ENCODE peak calls at places on chromosomes 5 and 9, in six cellular contexts. One of them, this sample, is unnamed.

GRCh38 chr9:93297659-93298497 is 113.9 kb downstream of the WNK2 start:
- DNase-seq in Calu3: no peak
- DNase-seq in fibroblast of the aortic adventitia: no peak
- DNase-seq in mammary epithelial cell: no peak
- DNase-seq in NCI-H1092: peak; percentile 35
- DNase-seq in stimulated activated CD4-positive, alpha-beta T cell treated with anti-CD3 and anti-CD28 coated beads, Interleukin-1b, Interleukin-23, amount 100 ng/mL, for 4 hours: no peak
- DNase-seq in this sample: no peak

GRCh38 chr5:32222723-32223470 is 48.8 kb upstream of the GOLPH3 start:
- DNase-seq in Calu3: no peak
- DNase-seq in fibroblast of the aortic adventitia: no peak
- DNase-seq in mammary epithelial cell: no peak
- DNase-seq in NCI-H1092: no peak
- DNase-seq in stimulated activated CD4-positive, alpha-beta T cell treated with anti-CD3 and anti-CD28 coated beads, Interleukin-1b, Interleukin-23, amount 100 ng/mL, for 4 hours: no peak
- DNase-seq in this sample: no peak

GRCh38 chr9:96350866-96351265 is 32.6 kb downstream of the SLC35D2 start:
- DNase-seq in Calu3: no peak
- DNase-seq in fibroblast of the aortic adventitia: no peak
- DNase-seq in mammary epithelial cell: no peak
- DNase-seq in NCI-H1092: no peak
- DNase-seq in stimulated activated CD4-positive, alpha-beta T cell treated with anti-CD3 and anti-CD28 coated beads, Interleukin-1b, Interleukin-23, amount 100 ng/mL, for 4 hours: no peak
- DNase-seq in this sample: no peak

GRCh38 chr9:129408535-129409215 is 212.2 kb downstream of the C9orf50 start:
- DNase-seq in Calu3: peak; percentile 16
- DNase-seq in fibroblast of the aortic adventitia: no peak
- DNase-seq in mammary epithelial cell: no peak
- DNase-seq in NCI-H1092: no peak
- DNase-seq in stimulated activated CD4-positive, alpha-beta T cell treated with anti-CD3 and anti-CD28 coated beads, Interleukin-1b, Interleukin-23, amount 100 ng/mL, for 4 hours: no peak
- DNase-seq in this sample: no peak

GRCh38 chr9:72856985-72857631 is 95.7 kb downstream of the ALDH1A1 start:
- DNase-seq in Calu3: peak; percentile 45
- DNase-seq in fibroblast of the aortic adventitia: peak; percentile 85
- DNase-seq in mammary epithelial cell: peak; percentile 49
- DNase-seq in NCI-H1092: no peak
- DNase-seq in stimulated activated CD4-positive, alpha-beta T cell treated with anti-CD3 and anti-CD28 coated beads, Interleukin-1b, Interleukin-23, amount 100 ng/mL, for 4 hours: no peak
- DNase-seq in this sample: no peak

GRCh38 chr5:11619339-11620028 is 284.8 kb downstream of the CTNND2 start:
- DNase-seq in Calu3: peak; percentile 18
- DNase-seq in fibroblast of the aortic adventitia: no peak
- DNase-seq in mammary epithelial cell: no peak
- DNase-seq in NCI-H1092: no peak
- DNase-seq in stimulated activated CD4-positive, alpha-beta T cell treated with anti-CD3 and anti-CD28 coated beads, Interleukin-1b, Interleukin-23, amount 100 ng/mL, for 4 hours: no peak
- DNase-seq in this sample: no peak

GRCh38 chr9:12091865-12092527 is 601.2 kb upstream of the TYRP1 start:
- DNase-seq in Calu3: no peak
- DNase-seq in fibroblast of the aortic adventitia: no peak
- DNase-seq in mammary epithelial cell: no peak
- DNase-seq in NCI-H1092: no peak
- DNase-seq in stimulated activated CD4-positive, alpha-beta T cell treated with anti-CD3 and anti-CD28 coated beads, Interleukin-1b, Interleukin-23, amount 100 ng/mL, for 4 hours: no peak
- DNase-seq in this sample: no peak

GRCh38 chr5:172788771-172789686 is 18.0 kb upstream of the DUSP1 start:
- DNase-seq in Calu3: no peak
- DNase-seq in fibroblast of the aortic adventitia: peak; percentile 63
- DNase-seq in mammary epithelial cell: no peak
- DNase-seq in NCI-H1092: no peak
- DNase-seq in stimulated activated CD4-positive, alpha-beta T cell treated with anti-CD3 and anti-CD28 coated beads, Interleukin-1b, Interleukin-23, amount 100 ng/mL, for 4 hours: no peak
- DNase-seq in this sample: no peak

GRCh38 chr5:170159101-170159698 is 53.5 kb downstream of the FOXI1 start:
- DNase-seq in Calu3: no peak
- DNase-seq in fibroblast of the aortic adventitia: peak; percentile 16
- DNase-seq in mammary epithelial cell: peak; percentile 46
- DNase-seq in NCI-H1092: no peak
- DNase-seq in stimulated activated CD4-positive, alpha-beta T cell treated with anti-CD3 and anti-CD28 coated beads, Interleukin-1b, Interleukin-23, amount 100 ng/mL, for 4 hours: no peak
- DNase-seq in this sample: no peak

GRCh38 chr5:143812085-143812705 is at the start of gene HMHB1:
- DNase-seq in Calu3: no peak
- DNase-seq in fibroblast of the aortic adventitia: no peak
- DNase-seq in mammary epithelial cell: no peak
- DNase-seq in NCI-H1092: no peak
- DNase-seq in stimulated activated CD4-positive, alpha-beta T cell treated with anti-CD3 and anti-CD28 coated beads, Interleukin-1b, Interleukin-23, amount 100 ng/mL, for 4 hours: no peak
- DNase-seq in this sample: no peak

GRCh38 chr5:145682197-145682895 is 152.8 kb downstream of the PRELID2 start:
- DNase-seq in Calu3: no peak
- DNase-seq in fibroblast of the aortic adventitia: peak; percentile 37
- DNase-seq in mammary epithelial cell: no peak
- DNase-seq in NCI-H1092: no peak
- DNase-seq in stimulated activated CD4-positive, alpha-beta T cell treated with anti-CD3 and anti-CD28 coated beads, Interleukin-1b, Interleukin-23, amount 100 ng/mL, for 4 hours: no peak
- DNase-seq in this sample: no peak

GRCh38 chr9:6941527-6941926 is 183.8 kb downstream of the KDM4C start:
- DNase-seq in Calu3: no peak
- DNase-seq in fibroblast of the aortic adventitia: no peak
- DNase-seq in mammary epithelial cell: no peak
- DNase-seq in NCI-H1092: no peak
- DNase-seq in stimulated activated CD4-positive, alpha-beta T cell treated with anti-CD3 and anti-CD28 coated beads, Interleukin-1b, Interleukin-23, amount 100 ng/mL, for 4 hours: no peak
- DNase-seq in this sample: no peak

GRCh38 chr5:59066367-59067163 is 483.7 kb downstream of the RAB3C start:
- DNase-seq in Calu3: no peak
- DNase-seq in fibroblast of the aortic adventitia: peak; percentile 47
- DNase-seq in mammary epithelial cell: peak; percentile 50
- DNase-seq in NCI-H1092: no peak
- DNase-seq in stimulated activated CD4-positive, alpha-beta T cell treated with anti-CD3 and anti-CD28 coated beads, Interleukin-1b, Interleukin-23, amount 100 ng/mL, for 4 hours: no peak
- DNase-seq in this sample: no peak

GRCh38 chr5:93092349-93093105 is 488.5 kb downstream of the NR2F1-AS1 start:
- DNase-seq in Calu3: no peak
- DNase-seq in fibroblast of the aortic adventitia: peak; percentile 68
- DNase-seq in mammary epithelial cell: peak; percentile 42
- DNase-seq in NCI-H1092: no peak
- DNase-seq in stimulated activated CD4-positive, alpha-beta T cell treated with anti-CD3 and anti-CD28 coated beads, Interleukin-1b, Interleukin-23, amount 100 ng/mL, for 4 hours: no peak
- DNase-seq in this sample: no peak

GRCh38 chr5:9324348-9325056 is 221.4 kb downstream of the SEMA5A start:
- DNase-seq in Calu3: no peak
- DNase-seq in fibroblast of the aortic adventitia: peak; percentile 94
- DNase-seq in mammary epithelial cell: no peak
- DNase-seq in NCI-H1092: no peak
- DNase-seq in stimulated activated CD4-positive, alpha-beta T cell treated with anti-CD3 and anti-CD28 coated beads, Interleukin-1b, Interleukin-23, amount 100 ng/mL, for 4 hours: no peak
- DNase-seq in this sample: no peak

GRCh38 chr9:72602629-72603028 is 81.2 kb downstream of the TMC1 start:
- DNase-seq in Calu3: no peak
- DNase-seq in fibroblast of the aortic adventitia: peak; percentile 68
- DNase-seq in mammary epithelial cell: no peak
- DNase-seq in NCI-H1092: no peak
- DNase-seq in stimulated activated CD4-positive, alpha-beta T cell treated with anti-CD3 and anti-CD28 coated beads, Interleukin-1b, Interleukin-23, amount 100 ng/mL, for 4 hours: no peak
- DNase-seq in this sample: no peak

GRCh38 chr5:141508808-141509611 is 20.1 kb downstream of the PCDHGC5 start:
- DNase-seq in Calu3: no peak
- DNase-seq in fibroblast of the aortic adventitia: peak; percentile 96
- DNase-seq in mammary epithelial cell: peak; percentile 98
- DNase-seq in NCI-H1092: peak; percentile 28
- DNase-seq in stimulated activated CD4-positive, alpha-beta T cell treated with anti-CD3 and anti-CD28 coated beads, Interleukin-1b, Interleukin-23, amount 100 ng/mL, for 4 hours: no peak
- DNase-seq in this sample: no peak

GRCh38 chr5:42887575-42887974 is 75.9 kb upstream of the SELENOP start:
- DNase-seq in Calu3: no peak
- DNase-seq in fibroblast of the aortic adventitia: peak; percentile 53
- DNase-seq in mammary epithelial cell: no peak
- DNase-seq in NCI-H1092: no peak
- DNase-seq in stimulated activated CD4-positive, alpha-beta T cell treated with anti-CD3 and anti-CD28 coated beads, Interleukin-1b, Interleukin-23, amount 100 ng/mL, for 4 hours: no peak
- DNase-seq in this sample: no peak

GRCh38 chr9:13118294-13118693 is 161.2 kb downstream of the MPDZ start:
- DNase-seq in Calu3: no peak
- DNase-seq in fibroblast of the aortic adventitia: no peak
- DNase-seq in mammary epithelial cell: no peak
- DNase-seq in NCI-H1092: no peak
- DNase-seq in stimulated activated CD4-positive, alpha-beta T cell treated with anti-CD3 and anti-CD28 coated beads, Interleukin-1b, Interleukin-23, amount 100 ng/mL, for 4 hours: no peak
- DNase-seq in this sample: no peak

GRCh38 chr5:124669956-124670671 is 76.3 kb downstream of the ZNF608 start:
- DNase-seq in Calu3: no peak
- DNase-seq in fibroblast of the aortic adventitia: peak; percentile 82
- DNase-seq in mammary epithelial cell: peak; percentile 66
- DNase-seq in NCI-H1092: no peak
- DNase-seq in stimulated activated CD4-positive, alpha-beta T cell treated with anti-CD3 and anti-CD28 coated beads, Interleukin-1b, Interleukin-23, amount 100 ng/mL, for 4 hours: no peak
- DNase-seq in this sample: no peak

GRCh38 chr9:89635007-89635742 is 30.4 kb downstream of the GADD45G start:
- DNase-seq in Calu3: no peak
- DNase-seq in fibroblast of the aortic adventitia: peak; percentile 55
- DNase-seq in mammary epithelial cell: peak; percentile 88
- DNase-seq in NCI-H1092: peak; percentile 84
- DNase-seq in stimulated activated CD4-positive, alpha-beta T cell treated with anti-CD3 and anti-CD28 coated beads, Interleukin-1b, Interleukin-23, amount 100 ng/mL, for 4 hours: no peak
- DNase-seq in this sample: no peak

GRCh38 chr5:142754031-142754430 is 16.1 kb upstream of the ARHGAP26 start:
- DNase-seq in Calu3: no peak
- DNase-seq in fibroblast of the aortic adventitia: no peak
- DNase-seq in mammary epithelial cell: no peak
- DNase-seq in NCI-H1092: no peak
- DNase-seq in stimulated activated CD4-positive, alpha-beta T cell treated with anti-CD3 and anti-CD28 coated beads, Interleukin-1b, Interleukin-23, amount 100 ng/mL, for 4 hours: no peak
- DNase-seq in this sample: no peak

GRCh38 chr9:113641100-113641885 is 177.8 kb downstream of the RGS3 start:
- DNase-seq in Calu3: no peak
- DNase-seq in fibroblast of the aortic adventitia: no peak
- DNase-seq in mammary epithelial cell: no peak
- DNase-seq in NCI-H1092: no peak
- DNase-seq in stimulated activated CD4-positive, alpha-beta T cell treated with anti-CD3 and anti-CD28 coated beads, Interleukin-1b, Interleukin-23, amount 100 ng/mL, for 4 hours: no peak
- DNase-seq in this sample: no peak

This sample was measured in D721Med.